ENCODE peak calls at places on chromosome 6, in seven cellular contexts. W is NB4, G is dermis blood vessel endothelial cell, Q is spleen, O is iris pigment epithelial cell, J is astrocyte of the cerebellum, T is BJ. I is an unnamed sample.

GRCh38 chr6:41488064-41488391 is 58.2 kb upstream of the FOXP4 start:
- DNase-seq in W (no peak), G (no peak), Q (no peak), O (no peak), J (no peak), T (no peak), I (no peak)

GRCh38 chr6:40931927-40932326 is 107.1 kb downstream of the UNC5CL start:
- DNase-seq in W (no peak), G (peak; percentile 44), Q (no peak), O (no peak), J (no peak), T (no peak), I (no peak)

GRCh38 chr6:39681566-39682250 is 43.5 kb downstream of the KIF6 start:
- DNase-seq in W (no peak), G (no peak), Q (no peak), O (peak; percentile 78), J (no peak), T (no peak), I (no peak)

GRCh38 chr6:127514396-127515227 is 4.5 kb downstream of the MTCL3 start:
- DNase-seq in W (peak; percentile 13), G (no peak), Q (peak; percentile 79), O (peak; percentile 71), J (peak; percentile 18), T (no peak), I (no peak)

GRCh38 chr6:113246186-113246585 is 611.0 kb upstream of the MARCKS start:
- DNase-seq in W (no peak), G (no peak), Q (no peak), O (peak; percentile 41), J (no peak), T (no peak), I (no peak)

GRCh38 chr6:109690373-109690739 is 646 bp downstream of the AK9 start:
- DNase-seq in W (peak; percentile 54), G (peak; percentile 49), Q (peak; percentile 94), O (no peak), J (no peak), T (no peak), I (no peak)

GRCh38 chr6:37027036-37027720 is 21.7 kb downstream of the FGD2 start:
- DNase-seq in W (no peak), G (no peak), Q (peak; percentile 70), O (no peak), J (no peak), T (no peak), I (no peak)

GRCh38 chr6:15574023-15574422 is 88.8 kb downstream of the DTNBP1 start:
- DNase-seq in W (no peak), G (no peak), Q (no peak), O (no peak), J (no peak), T (no peak), I (no peak)

GRCh38 chr6:106415920-106416319 is 55.4 kb downstream of the CRYBG1 start:
- DNase-seq in W (no peak), G (no peak), Q (no peak), O (no peak), J (no peak), T (no peak), I (no peak)

GRCh38 chr6:44480097-44480539 is 92.6 kb downstream of the CDC5L start:
- DNase-seq in W (no peak), G (no peak), Q (no peak), O (no peak), J (no peak), T (no peak), I (no peak)

GRCh38 chr6:27096834-27097511 is 150.5 kb upstream of the PRSS16 start:
- DNase-seq in W (no peak), G (peak; percentile 49), Q (no peak), O (peak; percentile 83), J (peak; percentile 9), T (no peak), I (no peak)

GRCh38 chr6:41181566-41181965 is 18.6 kb upstream of the TREM2 start:
- DNase-seq in W (no peak), G (no peak), Q (no peak), O (no peak), J (no peak), T (no peak), I (no peak)

GRCh38 chr6:18513253-18513798 is 126.2 kb downstream of the RNF144B start:
- DNase-seq in W (no peak), G (no peak), Q (no peak), O (no peak), J (no peak), T (no peak), I (no peak)

GRCh38 chr6:17385660-17386059 is 7.7 kb upstream of the CAP2 start:
- DNase-seq in W (no peak), G (peak; percentile 66), Q (no peak), O (peak; percentile 45), J (no peak), T (no peak), I (no peak)

GRCh38 chr6:14100098-14100497 is 17.5 kb upstream of the CD83 start:
- DNase-seq in W (peak; percentile 27), G (no peak), Q (no peak), O (no peak), J (no peak), T (no peak), I (no peak)

GRCh38 chr6:153056308-153056707 is 53.8 kb upstream of the MTRF1L start:
- DNase-seq in W (no peak), G (no peak), Q (no peak), O (no peak), J (no peak), T (no peak), I (no peak)

GRCh38 chr6:99093781-99094180 is 146.0 kb upstream of the FBXL4 start:
- DNase-seq in W (peak; percentile 7), G (no peak), Q (no peak), O (no peak), J (no peak), T (no peak), I (no peak)

GRCh38 chr6:39313526-39314272 is 520 bp downstream of the KCNK17 start:
- DNase-seq in W (no peak), G (no peak), Q (no peak), O (no peak), J (no peak), T (no peak), I (no peak)

GRCh38 chr6:119533603-119534279 is 184.2 kb upstream of the MAN1A1 start:
- DNase-seq in W (no peak), G (no peak), Q (no peak), O (peak; percentile 26), J (peak; percentile 20), T (peak; percentile 47), I (no peak)

GRCh38 chr6:10659697-10660348 is 34.6 kb downstream of the C6orf52 start:
- DNase-seq in W (no peak), G (peak; percentile 21), Q (peak; percentile 79), O (no peak), J (no peak), T (no peak), I (no peak)

GRCh38 chr6:153024401-153025017 is 22.0 kb upstream of the MTRF1L start:
- DNase-seq in W (peak; percentile 72), G (peak; percentile 83), Q (no peak), O (peak; percentile 65), J (no peak), T (no peak), I (peak; percentile 71)

GRCh38 chr6:34940030-34940434 is 51.0 kb downstream of the ANKS1A start:
- DNase-seq in W (no peak), G (no peak), Q (no peak), O (no peak), J (no peak), T (no peak), I (no peak)

GRCh38 chr6:107106165-107106564 is 9.2 kb downstream of the BEND3 start:
- DNase-seq in W (no peak), G (peak; percentile 6), Q (no peak), O (no peak), J (no peak), T (no peak), I (no peak)

GRCh38 chr6:136737343-136738177 is 54.7 kb downstream of the MAP3K5 start:
- DNase-seq in W (no peak), G (peak; percentile 60), Q (no peak), O (peak; percentile 81), J (no peak), T (no peak), I (no peak)

GRCh38 chr6:168158280-168158979 is 79.4 kb upstream of the FRMD1 start:
- DNase-seq in W (no peak), G (no peak), Q (no peak), O (peak; percentile 11), J (no peak), T (no peak), I (no peak)

GRCh38 chr6:136783495-136784270 is 8.6 kb downstream of the MAP3K5 start:
- DNase-seq in W (peak; percentile 97), G (no peak), Q (peak; percentile 88), O (no peak), J (no peak), T (no peak), I (peak; percentile 97)

GRCh38 chr6:122995930-122996796 is at the start of gene CLVS2:
- DNase-seq in W (no peak), G (no peak), Q (peak; percentile 64), O (peak; percentile 30), J (no peak), T (no peak), I (no peak)

GRCh38 chr6:150517175-150517574 is 82.5 kb upstream of the PLEKHG1 start:
- DNase-seq in W (peak; percentile 8), G (no peak), Q (no peak), O (no peak), J (no peak), T (no peak), I (no peak)

GRCh38 chr6:7545509-7546369 is 4.3 kb downstream of the DSP start:
- DNase-seq in W (no peak), G (no peak), Q (no peak), O (no peak), J (no peak), T (no peak), I (no peak)

GRCh38 chr6:43202451-43202850 is 20.5 kb downstream of the CUL9 start:
- DNase-seq in W (no peak), G (no peak), Q (no peak), O (no peak), J (no peak), T (no peak), I (no peak)

GRCh38 chr6:28137458-28138020 is 4.1 kb upstream of the ZKSCAN8 start:
- DNase-seq in W (peak; percentile 81), G (no peak), Q (no peak), O (no peak), J (no peak), T (no peak), I (peak; percentile 68)

GRCh38 chr6:19159087-19159486 is 678.1 kb upstream of the ID4 start:
- DNase-seq in W (no peak), G (no peak), Q (no peak), O (peak; percentile 13), J (peak; percentile 18), T (no peak), I (no peak)

GRCh38 chr6:136647363-136647763 is 97.1 kb upstream of the MAP7 start:
- DNase-seq in W (peak; percentile 18), G (peak; percentile 94), Q (no peak), O (peak; percentile 99), J (peak; percentile 61), T (no peak), I (no peak)

GRCh38 chr6:169162968-169163903 is 90.4 kb downstream of the THBS2 start:
- DNase-seq in W (peak; percentile 70), G (no peak), Q (no peak), O (peak; percentile 98), J (no peak), T (peak; percentile 99), I (no peak)

I was measured in AML-193.